ENCODE peak calls at places on chromosome 11, in four cellular contexts. G is pancreas, T is aorta, D is colonic mucosa. S is an unnamed sample.

GRCh38 chr11:12050470-12050891 is 42.1 kb upstream of the DKK3 start:
- DNase-seq in T (no peak), D (no peak), G (peak; percentile 46), S (peak; percentile 43)

GRCh38 chr11:12213920-12214319 is 103.5 kb downstream of the MICAL2 start:
- DNase-seq in T (no peak), D (no peak), G (no peak), S (no peak)

GRCh38 chr11:125344846-125345705 is 151.0 kb downstream of the FEZ1 start:
- DNase-seq in T (peak; percentile 44), G (no peak), D (no peak), S (no peak)

GRCh38 chr11:36010010-36010740 is 66.3 kb downstream of the LDLRAD3 start:
- DNase-seq in D (no peak), G (no peak), T (no peak), S (no peak)

GRCh38 chr11:69828276-69828970 is 9.2 kb upstream of the FGF3 start:
- DNase-seq in G (no peak), D (peak; percentile 29), T (peak; percentile 32), S (peak; percentile 61)

GRCh38 chr11:13016415-13016814 is 7.3 kb downstream of the RASSF10 start:
- DNase-seq in T (no peak), D (peak; percentile 51), G (no peak), S (no peak)

GRCh38 chr11:2451916-2452694 is 7.3 kb downstream of the KCNQ1 start:
- DNase-seq in T (peak; percentile 51), G (no peak), D (no peak), S (peak; percentile 57)

GRCh38 chr11:132844956-132845355 is 687.3 kb downstream of the OPCML start:
- DNase-seq in D (no peak), T (no peak), G (no peak), S (no peak)

GRCh38 chr11:69954756-69955155 is 123.4 kb upstream of the ANO1 start:
- DNase-seq in G (no peak), D (no peak), T (peak; percentile 25), S (no peak)

GRCh38 chr11:102810943-102811528 is 13.1 kb upstream of the MMP1 start:
- DNase-seq in G (no peak), T (no peak), D (no peak), S (peak; percentile 31)

GRCh38 chr11:32333335-32333991 is 101.9 kb downstream of the WT1 start:
- DNase-seq in G (peak; percentile 65), D (peak; percentile 77), T (peak; percentile 85), S (peak; percentile 85)

GRCh38 chr11:32331792-32332191 is 103.5 kb downstream of the WT1 start:
- DNase-seq in G (no peak), T (no peak), D (no peak), S (no peak)

GRCh38 chr11:32331098-32331497 is 104.2 kb downstream of the WT1 start:
- DNase-seq in T (no peak), D (no peak), G (no peak), S (no peak)

GRCh38 chr11:32334822-32335221 is 100.5 kb downstream of the WT1 start:
- DNase-seq in T (no peak), D (peak; percentile 36), G (no peak), S (peak; percentile 71)

GRCh38 chr11:32332990-32333334 is 102.4 kb downstream of the WT1 start:
- DNase-seq in G (no peak), T (no peak), D (no peak), S (no peak)
- H3K4me3 ChIP-seq in G (peak overlapping the region; percentile 16), T (no peak overlapping the region), D (peak overlapping the region; percentile 35), S (peak overlapping the region; percentile 50)

GRCh38 chr11:20032577-20033265 is 127.6 kb downstream of the DBX1 start:
- DNase-seq in D (no peak), T (no peak), G (no peak), S (no peak)
- H3K36me3 ChIP-seq in D (no peaks in the 10 kb centered on the region), T (no peaks in the 10 kb centered on the region), G (no peaks in the 10 kb centered on the region), S (no peaks in the 10 kb centered on the region)

DNA sequence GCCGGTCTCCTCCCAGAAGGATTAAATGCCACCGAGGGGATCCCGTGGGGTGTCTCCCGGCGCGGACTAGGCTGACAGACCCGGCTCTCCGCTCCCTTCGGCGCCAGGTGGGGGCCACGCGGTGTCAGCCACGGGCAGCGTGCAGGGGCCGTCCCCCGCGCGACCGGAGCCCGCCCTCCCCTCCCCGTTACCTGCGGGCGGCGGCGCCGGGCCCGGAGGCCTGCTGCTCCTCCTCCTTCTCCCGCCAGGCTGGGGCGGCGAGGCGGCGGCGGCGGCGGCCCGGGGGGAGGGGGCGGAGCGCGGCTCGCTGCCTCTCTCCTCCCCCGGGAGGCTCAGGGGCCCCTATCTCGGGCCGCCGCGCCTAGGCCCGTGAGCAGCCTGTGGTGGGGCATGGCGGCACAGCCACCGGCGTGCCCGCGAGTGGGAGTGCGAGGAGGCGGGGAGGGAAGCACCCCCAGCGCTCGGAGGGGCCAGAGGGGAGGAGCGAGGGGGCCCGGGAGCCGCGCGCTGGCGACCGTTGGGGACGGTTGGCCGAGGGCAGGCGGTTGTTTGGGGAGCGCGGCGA is 451 bp downstream of the ZBTB44 start:
- DNase-seq in T (peak; percentile 87), D (peak; percentile 71), G (peak; percentile 83), S (peak; percentile 92)
- H3K4me3 ChIP-seq in T (peak overlapping the region; percentile 89), D (peak overlapping the region; percentile 85), G (peak overlapping the region; percentile 81), S (peak overlapping the region; percentile 82)

GRCh38 chr11:64049509-64049908 is 13.8 kb downstream of the FLRT1 start:
- DNase-seq in D (no peak), G (no peak), T (no peak), S (no peak)
- H3K36me3 ChIP-seq in D (no peaks in the 10 kb centered on the region), G (no peaks in the 10 kb centered on the region), T (no peaks in the 10 kb centered on the region), S (no peaks in the 10 kb centered on the region)

DNA sequence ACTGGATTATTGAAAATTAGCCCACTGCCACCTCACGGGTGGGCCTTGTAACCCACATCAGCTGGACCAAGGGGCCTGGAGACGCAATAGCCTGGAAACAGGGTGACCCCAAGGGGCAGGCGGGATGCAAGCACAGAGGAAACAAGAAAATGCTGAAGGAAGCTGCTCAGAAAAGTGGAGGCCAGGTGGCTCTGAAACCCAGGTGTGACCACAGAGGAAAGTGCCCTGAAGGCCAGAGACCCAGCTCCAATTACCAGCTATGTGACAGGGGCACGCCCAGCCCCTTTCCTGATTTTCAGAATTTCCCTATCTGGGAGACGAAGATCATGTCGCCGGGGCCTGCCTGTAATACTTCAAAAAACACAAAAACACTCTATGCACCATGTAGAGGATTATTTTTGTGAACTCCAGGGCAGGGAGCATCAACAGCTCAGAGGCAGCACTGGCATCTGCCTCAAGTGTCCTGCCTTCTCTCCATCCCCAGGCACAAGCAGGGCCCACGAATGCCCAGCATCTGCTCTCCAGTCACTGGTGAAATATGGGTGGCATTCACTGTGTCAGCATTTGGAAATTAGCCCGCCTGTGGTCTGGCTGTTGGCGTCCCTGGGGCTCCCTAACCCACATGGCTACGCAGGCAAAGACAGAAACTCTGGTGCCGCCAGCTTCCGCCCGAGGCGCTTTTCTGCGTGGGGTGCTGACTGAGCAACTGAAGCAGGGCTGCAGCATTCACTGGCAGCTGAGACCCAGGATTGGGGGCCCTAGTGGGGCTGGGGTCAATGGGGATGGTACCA is 6.3 kb downstream of the KCNJ1 start:
- DNase-seq in D (no peak), T (no peak), G (no peak), S (no peak)
- H3K4me3 ChIP-seq in D (no peak overlapping the region), T (no peak overlapping the region), G (no peak overlapping the region), S (no peak overlapping the region)

GRCh38 chr11:61309141-61309540 is 14.0 kb upstream of the VWCE start:
- DNase-seq in D (no peak), T (no peak), G (no peak), S (no peak)
- H3K36me3 ChIP-seq in D (peaks cover 33% of the 10 kb centered on the region), T (peaks cover 26% of the 10 kb centered on the region), G (peaks cover 4% of the 10 kb centered on the region), S (peaks cover 69% of the 10 kb centered on the region)

GRCh38 chr11:16392646-16393045 is 36.3 kb upstream of the SOX6 start:
- DNase-seq in T (no peak), G (no peak), D (no peak), S (no peak)

GRCh38 chr11:16395601-16396000 is 39.3 kb upstream of the SOX6 start:
- DNase-seq in D (no peak), G (no peak), T (no peak), S (no peak)

GRCh38 chr11:16394947-16395346 is 38.6 kb upstream of the SOX6 start:
- DNase-seq in G (no peak), D (no peak), T (no peak), S (no peak)

GRCh38 chr11:16393335-16393734 is 37.0 kb upstream of the SOX6 start:
- DNase-seq in T (no peak), D (no peak), G (no peak), S (no peak)

DNA sequence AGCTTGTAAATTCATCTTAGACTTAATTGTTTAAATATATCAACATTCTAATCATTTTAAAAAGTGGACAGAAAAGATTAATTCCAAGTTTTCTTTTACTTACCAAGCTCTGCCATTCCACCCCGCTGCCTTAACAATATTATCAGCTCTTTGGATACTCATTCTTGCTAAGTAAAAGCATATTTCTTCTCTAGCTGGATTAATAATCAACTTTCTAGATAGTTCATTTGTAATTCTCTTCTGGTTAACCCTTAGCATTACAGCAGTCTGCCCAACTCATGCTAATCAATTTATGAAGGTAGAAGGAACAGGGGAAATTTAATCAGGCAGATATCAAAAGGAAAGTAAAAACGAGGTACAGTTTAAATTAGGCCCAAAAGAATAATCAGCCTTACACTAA is 41.0 kb upstream of the SOX6 start:
- DNase-seq in D (no peak), T (no peak), G (no peak), S (no peak)
- H3K4me3 ChIP-seq in D (no peak overlapping the region), T (no peak overlapping the region), G (peak overlapping the region; percentile 3), S (no peak overlapping the region)